ENCODE peak calls at places on chromosomes 12 and 14, in seven cellular contexts. H is uterus, R is stomach, X is heart left ventricle, L is transverse colon, A is gastrocnemius medialis, E is K562. C is an unnamed sample.

GRCh38 chr14:98174031-98174430 is 1098.0 kb downstream of the BCL11B start:
- DNase-seq in E (no peak), X (no peak), A (no peak), L (no peak), R (no peak), H (no peak), C (no peak)

GRCh38 chr12:10722905-10723866 is at the start of gene YBX3:
- DNase-seq in R (peak; percentile 87), E (peak; percentile 36), H (peak; percentile 87), L (peak; percentile 88), A (peak; percentile 90), X (peak; percentile 90), C (peak; percentile 95)

GRCh38 chr14:71620401-71620800 is 311.8 kb upstream of the RGS6 start:
- DNase-seq in R (no peak), X (no peak), A (no peak), L (no peak), E (no peak), H (no peak), C (no peak)

GRCh38 chr14:75280448-75280830 is 1.8 kb downstream of the FOS start:
- DNase-seq in A (no peak), R (no peak), L (no peak), H (no peak), X (no peak), E (no peak), C (peak; percentile 64)

GRCh38 chr12:45324391-45324790 is 108.5 kb downstream of the ANO6 start:
- DNase-seq in H (no peak), E (no peak), L (no peak), A (no peak), R (no peak), X (no peak), C (no peak)

GRCh38 chr12:24760606-24761378 is 188.1 kb downstream of the BCAT1 start:
- DNase-seq in L (no peak), R (no peak), X (no peak), H (no peak), E (no peak), A (no peak), C (no peak)

GRCh38 chr12:50166776-50167025 is 468 bp downstream of the CERS5 start:
- DNase-seq in R (peak; percentile 29), H (peak; percentile 50), A (no peak), X (peak; percentile 48), E (no peak), L (no peak), C (peak; percentile 72)

GRCh38 chr14:94775082-94775874 is 5.4 kb upstream of the GSC start:
- DNase-seq in E (no peak), H (no peak), L (no peak), R (no peak), X (no peak), A (no peak), C (no peak)

GRCh38 chr12:124837958-124838803 is 25.5 kb downstream of the SCARB1 start:
- DNase-seq in A (peak; percentile 92), R (peak; percentile 60), H (peak; percentile 78), L (peak; percentile 93), X (peak; percentile 71), E (no peak), C (peak; percentile 95)

GRCh38 chr14:105742531-105742848 is 216.1 kb downstream of the TMEM121 start:
- DNase-seq in L (no peak), R (no peak), X (no peak), H (no peak), E (no peak), A (no peak), C (no peak)

GRCh38 chr14:80215756-80216581 is 4.7 kb upstream of the DIO2 start:
- DNase-seq in H (no peak), A (peak; percentile 31), E (no peak), X (peak; percentile 71), R (peak; percentile 30), L (peak; percentile 11), C (no peak)

GRCh38 chr14:75615200-75615599 is 36.8 kb downstream of the FLVCR2 start:
- DNase-seq in L (no peak), R (no peak), H (no peak), A (no peak), E (no peak), X (peak; percentile 26), C (no peak)

GRCh38 chr12:82952946-82953345 is 266.2 kb downstream of the TMTC2 start:
- DNase-seq in X (no peak), A (no peak), H (no peak), E (no peak), L (no peak), R (no peak), C (no peak)

GRCh38 chr14:96407980-96408570 is 16.1 kb downstream of the AK7 start:
- DNase-seq in H (no peak), X (no peak), A (no peak), L (no peak), E (peak; percentile 18), R (no peak), C (no peak)

GRCh38 chr14:104306450-104307040 is 168.2 kb downstream of the KIF26A start:
- DNase-seq in X (no peak), H (no peak), A (no peak), L (no peak), R (no peak), E (no peak), C (peak; percentile 49)

GRCh38 chr12:70157099-70157498 is 86.1 kb upstream of the CNOT2 start:
- DNase-seq in H (no peak), E (no peak), X (no peak), A (no peak), R (no peak), L (no peak), C (no peak)

GRCh38 chr14:91750634-91751198 is 18.8 kb upstream of the CATSPERB start:
- DNase-seq in E (no peak), L (no peak), H (no peak), X (no peak), R (no peak), A (no peak), C (no peak)

GRCh38 chr14:69303086-69303485 is 43.1 kb downstream of the GALNT16 start:
- DNase-seq in H (no peak), E (no peak), X (no peak), R (no peak), A (no peak), L (no peak), C (peak; percentile 22)

GRCh38 chr12:41228066-41228820 is 40.1 kb downstream of the PDZRN4 start:
- DNase-seq in X (no peak), R (no peak), L (no peak), E (no peak), H (no peak), A (no peak), C (no peak)

GRCh38 chr12:124379938-124380754 is 85.3 kb downstream of the RFLNA start:
- DNase-seq in H (peak; percentile 81), X (peak; percentile 78), E (no peak), L (peak; percentile 46), R (peak; percentile 50), A (no peak), C (peak; percentile 94)

GRCh38 chr14:91244501-91244901 is at the start of gene GPR68:
- DNase-seq in E (no peak), L (peak; percentile 22), A (no peak), R (peak; percentile 57), H (peak; percentile 39), X (peak; percentile 48), C (peak; percentile 84)

GRCh38 chr12:131896811-131897270 is 2.4 kb downstream of the ULK1 start:
- DNase-seq in H (peak; percentile 94), E (no peak), L (no peak), R (no peak), X (no peak), A (no peak), C (no peak)

GRCh38 chr12:14417717-14418116 is 52.2 kb downstream of the ATF7IP start:
- DNase-seq in L (peak; percentile 64), R (peak; percentile 67), H (peak; percentile 29), E (peak; percentile 52), A (peak; percentile 41), X (peak; percentile 73), C (peak; percentile 77)
- H3K4me3 ChIP-seq in L (no peak overlapping the region), R (no peak overlapping the region), H (no peak overlapping the region), E (no peak overlapping the region), A (peak overlapping the region; percentile 9), X (peak overlapping the region; percentile 13), C (no peak overlapping the region)

GRCh38 chr12:108563135-108563803 is 873 bp downstream of the ISCU start:
- DNase-seq in A (peak; percentile 75), E (peak; percentile 75), R (peak; percentile 81), L (peak; percentile 92), H (peak; percentile 81), X (peak; percentile 84), C (peak; percentile 93)
- TF ChIP-seq POLR2A in A (peak; percentile 62), E (no peak), R (no peak), L (peak; percentile 81), H (no peak), X (no peak), C (peak; percentile 21)

GRCh38 chr14:103187911-103188310 is 64.7 kb downstream of the TNFAIP2 start:
- DNase-seq in A (no peak), X (no peak), L (no peak), R (no peak), H (no peak), E (no peak), C (no peak)

GRCh38 chr14:103191856-103192835 is 68.9 kb downstream of the TNFAIP2 start:
- DNase-seq in R (no peak), X (no peak), L (no peak), E (no peak), A (no peak), H (peak; percentile 48), C (peak; percentile 75)

GRCh38 chr14:103188691-103189480 is 65.6 kb downstream of the TNFAIP2 start:
- DNase-seq in E (no peak), R (peak; percentile 37), L (peak; percentile 37), X (peak; percentile 44), A (no peak), H (peak; percentile 62), C (peak; percentile 66)

GRCh38 chr14:103190731-103191130 is 67.5 kb downstream of the TNFAIP2 start:
- DNase-seq in X (no peak), R (no peak), E (no peak), H (no peak), A (no peak), L (no peak), C (peak; percentile 48)

DNA sequence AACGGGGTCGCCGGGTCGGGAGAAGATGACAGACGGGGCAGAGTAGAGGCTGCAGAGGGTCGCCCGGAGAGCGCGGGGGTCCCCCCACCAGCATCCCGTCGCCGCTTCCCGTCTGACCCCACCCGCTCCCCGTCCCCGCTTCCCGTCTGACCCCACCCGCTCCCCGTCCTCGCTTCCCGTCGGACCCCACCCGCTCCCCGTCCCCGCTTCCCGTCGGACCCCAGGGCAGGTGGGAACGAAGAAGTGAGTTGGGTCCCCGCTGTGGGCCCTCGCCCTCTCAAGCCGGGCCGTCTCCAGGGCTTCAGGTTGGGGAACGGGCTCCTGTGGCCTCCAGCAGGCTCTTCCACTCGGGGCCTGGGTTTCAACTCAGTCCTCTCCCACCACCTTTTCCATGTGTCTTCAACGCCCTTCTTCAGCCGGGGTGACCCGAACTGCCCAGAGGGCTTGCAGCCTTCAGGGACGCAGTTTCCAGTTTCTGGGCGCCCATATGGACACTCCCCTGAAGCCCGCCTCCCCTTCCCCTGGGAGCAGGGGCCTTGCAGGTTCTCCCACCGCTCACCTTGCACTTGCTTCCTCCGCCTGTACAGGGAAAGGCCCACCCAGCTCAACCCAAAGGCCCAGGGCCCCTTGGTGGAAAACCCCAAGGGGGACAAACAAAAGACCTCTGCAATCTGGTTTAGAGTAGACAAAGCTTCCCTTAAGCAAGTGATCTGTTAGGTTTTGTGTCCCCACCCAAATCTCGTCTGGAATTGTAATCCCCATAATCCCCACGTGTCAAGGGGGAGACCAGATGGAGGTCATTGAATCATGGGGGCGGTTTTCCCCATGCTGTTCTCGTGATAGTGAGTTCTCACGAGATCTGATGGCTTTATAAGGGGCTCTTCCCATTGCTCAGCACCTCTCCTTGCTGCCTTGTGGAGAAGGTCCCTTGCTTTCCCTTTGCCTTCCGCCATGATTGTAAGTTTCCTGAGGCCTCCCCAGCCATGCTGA is 66.5 kb downstream of the TNFAIP2 start:
- DNase-seq in L (no peak), A (no peak), E (no peak), R (no peak), H (no peak), X (no peak), C (peak; percentile 63)
- H3K4me3 ChIP-seq in L (no peak overlapping the region), A (peak overlapping the region; percentile 52), E (no peak overlapping the region), R (peak overlapping the region; percentile 44), H (peak overlapping the region; percentile 21), X (peak overlapping the region; percentile 53), C (no peak overlapping the region)

GRCh38 chr14:77033622-77034521 is 5.4 kb upstream of the IRF2BPL start:
- DNase-seq in L (peak; percentile 89), A (peak; percentile 69), H (peak; percentile 84), E (no peak), X (peak; percentile 89), R (peak; percentile 82), C (peak; percentile 94)
- TF ChIP-seq POLR2A in L (peak; percentile 46), A (peak; percentile 55), H (no peak), E (no peak), X (no peak), R (no peak), C (peak; percentile 7)

C was measured in sigmoid colon.